ENCODE peak calls at places on chromosomes 7 and 10, in five cellular contexts. One of them, this sample, is unnamed.
A peak's percentile ranks its signal among the peaks of the same experiment; 100 is the strongest.

GRCh38 chr7:35695628-35695888 is 623 bp upstream of the HERPUD2 start:
- DNase-seq in choroid plexus epithelial cell: no peak
- DNase-seq in astrocyte of the spinal cord: no peak
- DNase-seq in AG09309: no peak
- DNase-seq in AG04450: no peak
- DNase-seq in this sample: peak; percentile 27

GRCh38 chr7:117871778-117872538 is 1.3 kb downstream of the CTTNBP2 start:
- DNase-seq in AG04450: no peak
- DNase-seq in AG09309: no peak
- DNase-seq in astrocyte of the spinal cord: peak; percentile 36
- DNase-seq in choroid plexus epithelial cell: peak; percentile 5
- DNase-seq in this sample: no peak

GRCh38 chr7:29287366-29287765 is 92.8 kb downstream of the CHN2 start:
- DNase-seq in AG04450: no peak
- DNase-seq in astrocyte of the spinal cord: peak; percentile 91
- DNase-seq in choroid plexus epithelial cell: peak; percentile 88
- DNase-seq in AG09309: no peak
- DNase-seq in this sample: no peak

GRCh38 chr7:112138938-112139337 is 67.3 kb downstream of the DOCK4 start:
- DNase-seq in AG04450: no peak
- DNase-seq in choroid plexus epithelial cell: no peak
- DNase-seq in astrocyte of the spinal cord: no peak
- DNase-seq in AG09309: no peak
- DNase-seq in this sample: no peak

GRCh38 chr7:69780377-69780776 is 182.1 kb downstream of the AUTS2 start:
- DNase-seq in AG09309: no peak
- DNase-seq in choroid plexus epithelial cell: peak; percentile 12
- DNase-seq in astrocyte of the spinal cord: no peak
- DNase-seq in AG04450: no peak
- DNase-seq in this sample: no peak

GRCh38 chr7:27248911-27249723 is 6.5 kb downstream of the EVX1 start:
- DNase-seq in AG09309: peak; percentile 84
- DNase-seq in astrocyte of the spinal cord: no peak
- DNase-seq in AG04450: no peak
- DNase-seq in choroid plexus epithelial cell: no peak
- DNase-seq in this sample: no peak

GRCh38 chr10:118057351-118057750 is 10.6 kb upstream of the RAB11FIP2 start:
- DNase-seq in AG04450: no peak
- DNase-seq in AG09309: no peak
- DNase-seq in astrocyte of the spinal cord: no peak
- DNase-seq in choroid plexus epithelial cell: no peak
- DNase-seq in this sample: no peak

GRCh38 chr7:4266270-4267040 is 415.6 kb upstream of the FOXK1 start:
- DNase-seq in astrocyte of the spinal cord: no peak
- DNase-seq in AG04450: no peak
- DNase-seq in choroid plexus epithelial cell: no peak
- DNase-seq in AG09309: no peak
- DNase-seq in this sample: no peak

GRCh38 chr10:107809889-107810288 is 645.4 kb upstream of the SORCS1 start:
- DNase-seq in astrocyte of the spinal cord: no peak
- DNase-seq in AG04450: no peak
- DNase-seq in AG09309: no peak
- DNase-seq in choroid plexus epithelial cell: no peak
- DNase-seq in this sample: no peak

GRCh38 chr7:26419198-26419597 is 127.5 kb downstream of the SNX10 start:
- DNase-seq in astrocyte of the spinal cord: no peak
- DNase-seq in AG04450: no peak
- DNase-seq in AG09309: no peak
- DNase-seq in choroid plexus epithelial cell: no peak
- DNase-seq in this sample: no peak

GRCh38 chr10:71565284-71566000 is 154.1 kb downstream of the C10orf105 start:
- DNase-seq in choroid plexus epithelial cell: no peak
- DNase-seq in astrocyte of the spinal cord: no peak
- DNase-seq in AG09309: no peak
- DNase-seq in AG04450: no peak
- DNase-seq in this sample: no peak

GRCh38 chr7:130987092-130987491 is 253.1 kb upstream of the KLF14 start:
- DNase-seq in AG04450: no peak
- DNase-seq in AG09309: no peak
- DNase-seq in choroid plexus epithelial cell: no peak
- DNase-seq in astrocyte of the spinal cord: no peak
- DNase-seq in this sample: no peak

GRCh38 chr7:130985361-130985760 is 251.4 kb upstream of the KLF14 start:
- DNase-seq in AG04450: no peak
- DNase-seq in choroid plexus epithelial cell: no peak
- DNase-seq in AG09309: no peak
- DNase-seq in astrocyte of the spinal cord: no peak
- DNase-seq in this sample: no peak

GRCh38 chr7:130986271-130986690 is 252.3 kb upstream of the KLF14 start:
- DNase-seq in AG04450: no peak
- DNase-seq in AG09309: no peak
- DNase-seq in choroid plexus epithelial cell: peak; percentile 58
- DNase-seq in astrocyte of the spinal cord: no peak
- DNase-seq in this sample: no peak

GRCh38 chr7:130982651-130983050 is 248.6 kb upstream of the KLF14 start:
- DNase-seq in AG09309: no peak
- DNase-seq in astrocyte of the spinal cord: no peak
- DNase-seq in choroid plexus epithelial cell: no peak
- DNase-seq in AG04450: no peak
- DNase-seq in this sample: no peak

DNA sequence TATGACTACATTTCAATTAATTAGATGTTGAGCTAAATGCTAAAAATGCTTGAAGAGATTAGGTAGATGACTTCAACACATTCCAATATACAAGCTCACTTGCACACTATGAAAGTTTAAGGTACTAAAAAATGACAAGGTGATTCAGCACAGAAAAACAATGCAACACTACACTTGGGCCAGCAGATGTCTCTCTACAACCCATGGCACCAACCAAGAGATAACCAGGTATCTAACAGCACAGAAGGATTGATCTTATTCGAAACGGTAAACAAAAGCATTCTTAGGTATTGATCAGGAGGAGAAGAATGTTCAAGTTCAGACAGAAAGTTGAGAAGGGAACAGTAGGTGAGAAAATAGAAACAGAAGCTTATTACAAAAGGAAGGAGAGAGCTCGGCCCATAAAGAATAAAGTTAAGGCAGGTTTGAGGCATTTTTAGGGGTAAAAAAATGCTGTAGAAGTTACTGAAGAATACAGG is 248.2 kb upstream of the KLF14 start:
- DNase-seq in AG09309: no peak
- DNase-seq in choroid plexus epithelial cell: peak; percentile 68
- DNase-seq in AG04450: no peak
- DNase-seq in astrocyte of the spinal cord: peak; percentile 53
- DNase-seq in this sample: no peak
- TF ChIP-seq CTCF in AG09309: peak; percentile 73
- TF ChIP-seq CTCF in choroid plexus epithelial cell: peak; percentile 78
- TF ChIP-seq CTCF in AG04450: peak; percentile 78
- TF ChIP-seq CTCF in astrocyte of the spinal cord: peak; percentile 83
- TF ChIP-seq CTCF in this sample: peak; percentile 68

GRCh38 chr7:139360948-139361307 is 1.2 kb downstream of the LUC7L2 start:
- DNase-seq in AG04450: no peak
- DNase-seq in AG09309: no peak
- DNase-seq in choroid plexus epithelial cell: no peak
- DNase-seq in astrocyte of the spinal cord: no peak
- DNase-seq in this sample: no peak

GRCh38 chr7:139361523-139361922 is 1.8 kb downstream of the LUC7L2 start:
- DNase-seq in choroid plexus epithelial cell: no peak
- DNase-seq in AG04450: no peak
- DNase-seq in AG09309: no peak
- DNase-seq in astrocyte of the spinal cord: no peak
- DNase-seq in this sample: no peak

GRCh38 chr7:139358541-139359365 is 941 bp upstream of the LUC7L2 start:
- DNase-seq in AG09309: no peak
- DNase-seq in choroid plexus epithelial cell: peak; percentile 31
- DNase-seq in AG04450: no peak
- DNase-seq in astrocyte of the spinal cord: peak; percentile 36
- DNase-seq in this sample: peak; percentile 23

GRCh38 chr7:139360210-139360947 is 685 bp downstream of the LUC7L2 start:
- DNase-seq in choroid plexus epithelial cell: peak; percentile 96
- DNase-seq in astrocyte of the spinal cord: peak; percentile 96
- DNase-seq in AG09309: peak; percentile 60
- DNase-seq in AG04450: peak; percentile 78
- DNase-seq in this sample: peak; percentile 97

DNA sequence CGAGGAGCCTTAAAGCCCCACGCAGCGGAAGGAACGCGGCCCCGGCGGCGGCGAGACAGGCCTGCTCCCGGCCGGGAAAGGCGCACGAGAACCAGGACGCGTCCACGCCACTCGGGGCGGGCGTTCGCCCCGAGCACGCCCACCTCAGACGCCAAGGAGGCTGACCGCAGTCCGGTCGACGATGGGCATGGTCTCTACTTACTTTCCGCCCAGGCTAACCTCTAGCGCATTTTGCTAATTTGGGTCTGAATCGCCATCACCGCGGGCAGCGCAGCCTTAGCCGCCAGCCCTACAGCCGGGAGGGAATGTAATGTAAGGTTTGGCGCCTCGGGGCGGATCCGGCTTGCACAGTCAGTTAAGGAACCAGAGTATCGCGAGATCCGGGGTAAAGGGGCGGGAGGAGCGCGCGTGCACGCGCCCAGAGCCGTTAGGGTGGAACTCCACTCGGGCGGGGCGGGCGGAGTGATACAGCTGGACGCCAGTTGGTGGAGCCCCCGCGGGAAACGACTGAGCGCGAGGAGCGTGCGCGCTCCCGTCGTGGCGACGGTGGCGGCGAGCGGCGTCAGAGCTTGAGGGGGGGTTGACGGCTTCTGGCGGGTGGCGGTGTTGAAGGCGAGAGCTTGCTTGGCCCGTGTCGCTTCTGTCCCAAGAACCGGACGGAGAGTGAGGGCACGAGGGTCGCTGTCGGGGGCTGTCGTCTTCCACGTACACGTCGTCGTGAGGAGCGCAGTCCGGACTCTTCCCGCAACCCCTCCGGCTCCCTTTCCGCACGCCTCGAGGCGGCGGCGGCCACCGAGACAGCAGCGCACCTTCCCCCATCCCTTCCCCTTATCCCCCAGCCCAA is at the start of gene LUC7L2:
- DNase-seq in AG09309: peak; percentile 92
- DNase-seq in AG04450: peak; percentile 95
- DNase-seq in choroid plexus epithelial cell: peak; percentile 99
- DNase-seq in astrocyte of the spinal cord: peak; percentile 100
- DNase-seq in this sample: peak; percentile 98
- TF ChIP-seq CTCF in AG09309: no peak
- TF ChIP-seq CTCF in AG04450: no peak
- TF ChIP-seq CTCF in choroid plexus epithelial cell: peak; percentile 16
- TF ChIP-seq CTCF in astrocyte of the spinal cord: no peak
- TF ChIP-seq CTCF in this sample: no peak

GRCh38 chr10:34994565-34995142 is 95.5 kb downstream of the CUL2 start:
- DNase-seq in choroid plexus epithelial cell: peak; percentile 96
- DNase-seq in AG04450: peak; percentile 37
- DNase-seq in astrocyte of the spinal cord: peak; percentile 90
- DNase-seq in AG09309: peak; percentile 11
- DNase-seq in this sample: no peak
- TF ChIP-seq CTCF in choroid plexus epithelial cell: peak; percentile 89
- TF ChIP-seq CTCF in AG04450: peak; percentile 77
- TF ChIP-seq CTCF in astrocyte of the spinal cord: peak; percentile 74
- TF ChIP-seq CTCF in AG09309: peak; percentile 68
- TF ChIP-seq CTCF in this sample: peak; percentile 14

DNA sequence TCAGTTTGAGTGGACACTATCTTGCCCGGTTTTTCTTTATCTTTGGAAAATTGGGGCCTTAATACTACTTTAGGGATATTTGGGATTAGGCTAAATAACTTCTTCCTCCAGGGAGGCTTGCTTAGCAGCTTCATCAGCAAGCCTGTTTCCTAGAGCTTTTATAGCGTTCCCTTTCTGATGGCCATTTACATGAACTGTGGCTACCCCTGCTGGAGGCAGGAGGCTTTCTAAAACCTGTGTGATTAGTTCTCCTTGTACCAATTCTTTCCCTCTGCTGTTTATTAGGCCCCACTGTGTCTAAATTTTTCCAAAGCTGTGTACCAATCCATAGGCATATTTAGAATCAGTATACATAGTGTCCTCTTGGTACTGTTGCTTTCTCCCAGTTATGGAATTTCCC is 61.7 kb upstream of the CNTNAP2 start:
- DNase-seq in astrocyte of the spinal cord: no peak
- DNase-seq in AG09309: no peak
- DNase-seq in choroid plexus epithelial cell: peak; percentile 31
- DNase-seq in AG04450: no peak
- DNase-seq in this sample: no peak
- TF ChIP-seq CTCF in astrocyte of the spinal cord: no peak
- TF ChIP-seq CTCF in AG09309: no peak
- TF ChIP-seq CTCF in choroid plexus epithelial cell: peak; percentile 52
- TF ChIP-seq CTCF in AG04450: no peak
- TF ChIP-seq CTCF in this sample: no peak

GRCh38 chr7:6579446-6579845 is 2.2 kb downstream of the ZDHHC4 start:
- DNase-seq in AG04450: no peak
- DNase-seq in AG09309: no peak
- DNase-seq in choroid plexus epithelial cell: peak; percentile 43
- DNase-seq in astrocyte of the spinal cord: no peak
- DNase-seq in this sample: no peak
- TF ChIP-seq CTCF in AG04450: peak; percentile 19
- TF ChIP-seq CTCF in AG09309: peak; percentile 25
- TF ChIP-seq CTCF in choroid plexus epithelial cell: peak; percentile 44
- TF ChIP-seq CTCF in astrocyte of the spinal cord: peak; percentile 26
- TF ChIP-seq CTCF in this sample: no peak

GRCh38 chr7:94669773-94670495 is 14.0 kb upstream of the SGCE start:
- DNase-seq in astrocyte of the spinal cord: no peak
- DNase-seq in choroid plexus epithelial cell: no peak
- DNase-seq in AG04450: no peak
- DNase-seq in AG09309: no peak
- DNase-seq in this sample: no peak
- TF ChIP-seq CTCF in astrocyte of the spinal cord: no peak
- TF ChIP-seq CTCF in choroid plexus epithelial cell: no peak
- TF ChIP-seq CTCF in AG04450: no peak
- TF ChIP-seq CTCF in AG09309: no peak
- TF ChIP-seq CTCF in this sample: no peak

DNA sequence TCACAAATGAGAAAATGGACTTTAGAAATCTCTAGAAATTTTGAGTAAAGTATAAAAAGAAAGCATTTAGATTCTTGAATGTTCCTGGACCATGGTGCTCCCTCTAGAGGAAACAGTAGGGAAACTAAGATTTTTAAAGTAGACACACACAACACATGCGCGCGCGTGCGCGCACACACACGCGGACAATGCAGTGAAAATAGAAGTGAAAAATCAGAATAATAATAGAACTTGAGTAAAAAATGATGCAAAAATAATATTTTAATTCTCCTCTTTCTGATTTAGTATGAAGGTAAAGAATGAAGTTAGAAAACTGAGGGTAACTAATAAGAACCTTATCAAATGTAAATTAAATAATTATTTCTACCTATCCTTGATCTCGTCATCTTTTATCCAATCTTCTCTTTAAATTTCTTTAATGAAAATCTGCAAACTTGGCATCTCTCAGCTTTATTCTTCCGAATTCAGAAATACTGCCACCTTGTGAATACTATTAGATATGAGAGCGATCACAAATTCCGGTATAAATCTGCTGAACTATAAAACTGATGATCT is 117.0 kb upstream of the AMPH start:
- DNase-seq in astrocyte of the spinal cord: peak; percentile 13
- DNase-seq in choroid plexus epithelial cell: peak; percentile 62
- DNase-seq in AG04450: no peak
- DNase-seq in AG09309: no peak
- DNase-seq in this sample: no peak
- TF ChIP-seq CTCF in astrocyte of the spinal cord: peak; percentile 53
- TF ChIP-seq CTCF in choroid plexus epithelial cell: peak; percentile 75
- TF ChIP-seq CTCF in AG04450: peak; percentile 47
- TF ChIP-seq CTCF in AG09309: peak; percentile 43
- TF ChIP-seq CTCF in this sample: peak; percentile 6